ENCODE peak calls at places on chromosomes 7 and 10, in ten cellular contexts. B is cardiac muscle cell; A is NCI-H1417; S is SJSA1; C is NCI-H774; J is GM23338; E is occipital lobe; U is activated T-helper 1 cell treated with anti-CD3 and anti-CD28 coated beads, Interleukin-2, amount 50 U/mL, for 16 hours; P is lower lobe of right lung; T is CD8-positive, alpha-beta T cell. G is an unnamed sample.

GRCh38 chr7:157495177-157495553 is 158.4 kb downstream of the DNAJB6 start:
- DNase-seq in B (no peak), A (no peak), S (no peak), C (no peak), J (no peak), E (no peak), U (no peak), P (no peak), T (no peak), G (no peak)

GRCh38 chr10:97065686-97066679 is 119.8 kb downstream of the SLIT1 start:
- DNase-seq in B (no peak), A (no peak), S (no peak), C (no peak), J (peak), E (no peak), U (no peak), P (no peak), T (no peak), G (no peak)

GRCh38 chr10:2623675-2624274 is 443.6 kb upstream of the PFKP start:
- DNase-seq in B (no peak), A (no peak), S (no peak), C (no peak), J (no peak), E (no peak), U (no peak), P (no peak), T (no peak), G (no peak)

GRCh38 chr7:150451097-150451793 is 815 bp downstream of the GIMAP8 start:
- DNase-seq in B (no peak), A (no peak), S (no peak), C (no peak), J (no peak), E (no peak), U (peak), P (peak), T (peak), G (no peak)

GRCh38 chr7:128860158-128861073 is 2.2 kb upstream of the ATP6V1F start:
- DNase-seq in B (no peak), A (no peak), S (no peak), C (no peak), J (peak), E (no peak), U (no peak), P (no peak), T (no peak), G (no peak)

GRCh38 chr7:94975316-94975715 is 67.9 kb downstream of the PPP1R9A start:
- DNase-seq in B (no peak), A (no peak), S (no peak), C (no peak), J (no peak), E (no peak), U (no peak), P (no peak), T (no peak), G (no peak)

GRCh38 chr10:103576862-103577261 is 83.4 kb downstream of the NEURL1 start:
- DNase-seq in B (no peak), A (peak), S (no peak), C (peak), J (no peak), E (no peak), U (no peak), P (no peak), T (no peak), G (no peak)

GRCh38 chr7:115289966-115290365 is 368.1 kb downstream of the MDFIC start:
- DNase-seq in B (no peak), A (no peak), S (no peak), C (no peak), J (no peak), E (no peak), U (no peak), P (no peak), T (no peak), G (no peak)

GRCh38 chr10:74593470-74593869 is 232.9 kb upstream of the KAT6B start:
- DNase-seq in B (no peak), A (no peak), S (no peak), C (no peak), J (no peak), E (no peak), U (no peak), P (no peak), T (no peak), G (no peak)

GRCh38 chr10:100656479-100656878 is 88.9 kb upstream of the PAX2 start:
- DNase-seq in B (peak), A (peak), S (no peak), C (no peak), J (peak), E (no peak), U (no peak), P (no peak), T (no peak), G (no peak)

GRCh38 chr7:47596502-47597202 is 14.7 kb upstream of the TNS3 start:
- DNase-seq in B (peak), A (no peak), S (no peak), C (no peak), J (peak), E (peak), U (no peak), P (no peak), T (no peak), G (peak)

GRCh38 chr7:152231089-152231488 is 204.7 kb downstream of the KMT2C start:
- DNase-seq in B (no peak), A (no peak), S (no peak), C (no peak), J (no peak), E (no peak), U (no peak), P (no peak), T (no peak), G (no peak)

GRCh38 chr7:150340024-150340749 is 1.2 kb downstream of the RARRES2 start:
- DNase-seq in B (peak), A (no peak), S (no peak), C (no peak), J (peak), E (no peak), U (no peak), P (peak), T (no peak), G (no peak)

GRCh38 chr10:51117794-51118193 is 43.5 kb downstream of the PRKG1 start:
- DNase-seq in B (no peak), A (no peak), S (no peak), C (no peak), J (no peak), E (no peak), U (no peak), P (no peak), T (no peak), G (no peak)

GRCh38 chr10:49568235-49568634 is 29.3 kb upstream of the ERCC6 start:
- DNase-seq in B (no peak), A (no peak), S (no peak), C (no peak), J (no peak), E (no peak), U (no peak), P (no peak), T (no peak), G (no peak)

GRCh38 chr7:131052285-131052942 is 275.3 kb upstream of the MKLN1 start:
- DNase-seq in B (no peak), A (no peak), S (no peak), C (no peak), J (no peak), E (no peak), U (no peak), P (no peak), T (no peak), G (no peak)

GRCh38 chr10:95457319-95457886 is 103.8 kb downstream of the SORBS1 start:
- DNase-seq in B (no peak), A (no peak), S (no peak), C (no peak), J (no peak), E (no peak), U (no peak), P (no peak), T (no peak), G (no peak)

GRCh38 chr7:139647812-139648616 is 124.5 kb downstream of the CLEC2L start:
- DNase-seq in B (no peak), A (peak), S (no peak), C (no peak), J (peak), E (no peak), U (no peak), P (no peak), T (no peak), G (no peak)

GRCh38 chr10:129950651-129951050 is 13.4 kb downstream of the EBF3 start:
- DNase-seq in B (no peak), A (no peak), S (no peak), C (no peak), J (no peak), E (no peak), U (no peak), P (no peak), T (no peak), G (no peak)

GRCh38 chr10:36349445-36350063 is 707.5 kb upstream of the FZD8 start:
- DNase-seq in B (peak), A (no peak), S (peak), C (no peak), J (peak), E (no peak), U (no peak), P (no peak), T (no peak), G (no peak)

GRCh38 chr10:30197186-30197585 is 137.8 kb upstream of the JCAD start:
- DNase-seq in B (no peak), A (no peak), S (no peak), C (no peak), J (no peak), E (no peak), U (no peak), P (no peak), T (no peak), G (no peak)

GRCh38 chr7:39525926-39526325 is 40.3 kb upstream of the YAE1 start:
- DNase-seq in B (no peak), A (no peak), S (no peak), C (no peak), J (no peak), E (no peak), U (no peak), P (no peak), T (no peak), G (no peak)